ENCODE peak calls at places on chromosomes 7 and 10, in eight cellular contexts. D, Q, V, K, H, W, E and G are unnamed samples.
A peak's percentile ranks its signal among the peaks of the same experiment; 100 is the strongest.

GRCh38 chr10:24174014-24174413 is 34.9 kb upstream of the KIAA1217 start:
- DNase-seq in D (no peak), Q (no peak), V (no peak), K (no peak), H (no peak), W (no peak), E (no peak), G (no peak)

GRCh38 chr7:155962968-155963300 is 150.7 kb upstream of the SHH start:
- DNase-seq in D (no peak), Q (no peak), V (no peak), K (no peak), H (no peak), W (peak; percentile 4), E (no peak), G (no peak)

GRCh38 chr10:92290076-92290836 is 622 bp downstream of the CPEB3 start:
- DNase-seq in D (no peak), Q (peak; percentile 29), V (no peak), K (peak; percentile 50), H (peak; percentile 49), W (no peak), E (peak; percentile 66), G (peak; percentile 59)

GRCh38 chr10:100743626-100744135 is 1.7 kb upstream of the PAX2 start:
- DNase-seq in D (no peak), Q (peak; percentile 24), V (peak; percentile 85), K (peak; percentile 67), H (peak; percentile 55), W (peak; percentile 66), E (peak; percentile 44), G (no peak)

GRCh38 chr7:69871213-69871885 is 273.1 kb downstream of the AUTS2 start:
- DNase-seq in D (no peak), Q (no peak), V (peak; percentile 36), K (peak; percentile 91), H (peak; percentile 36), W (no peak), E (no peak), G (no peak)

GRCh38 chr7:158474488-158474887 is 113.1 kb downstream of the PTPRN2 start:
- DNase-seq in D (no peak), Q (no peak), V (no peak), K (no peak), H (no peak), W (no peak), E (no peak), G (no peak)

GRCh38 chr10:76558996-76559888 is 1078.4 kb downstream of the KCNMA1 start:
- DNase-seq in D (no peak), Q (no peak), V (no peak), K (peak; percentile 54), H (peak; percentile 70), W (no peak), E (no peak), G (no peak)

GRCh38 chr10:46539596-46540411 is 16.7 kb downstream of the GPRIN2 start:
- DNase-seq in D (peak; percentile 55), Q (no peak), V (no peak), K (no peak), H (peak; percentile 87), W (no peak), E (peak; percentile 46), G (peak; percentile 6)

GRCh38 chr7:5232485-5232837 is 42.4 kb downstream of the WIPI2 start:
- DNase-seq in D (no peak), Q (no peak), V (no peak), K (no peak), H (no peak), W (no peak), E (no peak), G (no peak)

GRCh38 chr10:13143761-13144160 is 17.6 kb upstream of the MCM10 start:
- DNase-seq in D (no peak), Q (no peak), V (no peak), K (no peak), H (no peak), W (no peak), E (no peak), G (no peak)

GRCh38 chr10:80484243-80484642 is 30.1 kb downstream of the TSPAN14 start:
- DNase-seq in D (no peak), Q (no peak), V (no peak), K (no peak), H (no peak), W (no peak), E (no peak), G (no peak)
- H3K4me3 ChIP-seq in D (no peak overlapping the region), Q (no peak overlapping the region), V (no peak overlapping the region), K (no peak overlapping the region), H (no peak overlapping the region), W (no peak overlapping the region), E (no peak overlapping the region), G (no peak overlapping the region)

GRCh38 chr7:125316451-125316850 is 386.8 kb upstream of the POT1 start:
- DNase-seq in D (no peak), Q (no peak), V (peak; percentile 32), K (no peak), H (no peak), W (no peak), E (peak; percentile 21), G (no peak)
- TF ChIP-seq CTCF in D (no peak), Q (no peak), V (no peak), K (no peak), H (no peak), W (no peak), E (no peak), G (no peak)

GRCh38 chr7:128737441-128737840 is 1.7 kb upstream of the CALU start:
- DNase-seq in D (no peak), Q (no peak), V (no peak), K (no peak), H (no peak), W (no peak), E (no peak), G (no peak)

GRCh38 chr7:128739990-128740682 is 977 bp downstream of the CALU start:
- DNase-seq in D (no peak), Q (no peak), V (no peak), K (no peak), H (no peak), W (no peak), E (peak; percentile 13), G (no peak)

GRCh38 chr7:128738570-128739047 is 550 bp upstream of the CALU start:
- DNase-seq in D (no peak), Q (peak; percentile 8), V (peak; percentile 18), K (peak; percentile 67), H (no peak), W (no peak), E (no peak), G (no peak)

GRCh38 chr7:128739048-128739962 is at the start of gene CALU:
- DNase-seq in D (peak; percentile 94), Q (peak; percentile 97), V (peak; percentile 100), K (peak; percentile 96), H (peak; percentile 97), W (peak; percentile 99), E (peak; percentile 98), G (peak; percentile 97)

GRCh38 chr7:128737867-128738390 is 1.2 kb upstream of the CALU start:
- DNase-seq in D (no peak), Q (no peak), V (no peak), K (peak; percentile 85), H (peak; percentile 85), W (no peak), E (peak; percentile 50), G (no peak)
- H3K4me3 ChIP-seq in D (no peak overlapping the region), Q (no peak overlapping the region), V (no peak overlapping the region), K (no peak overlapping the region), H (no peak overlapping the region), W (no peak overlapping the region), E (no peak overlapping the region), G (no peak overlapping the region)

GRCh38 chr7:146772581-146772980 is 656.0 kb downstream of the CNTNAP2 start:
- DNase-seq in D (no peak), Q (no peak), V (no peak), K (no peak), H (no peak), W (no peak), E (no peak), G (no peak)
- TF ChIP-seq CTCF in D (no peak), Q (no peak), V (peak; percentile 29), K (no peak), H (no peak), W (no peak), E (no peak), G (no peak)

GRCh38 chr7:90708841-90709317 is 112.8 kb downstream of the CDK14 start:
- DNase-seq in D (no peak), Q (no peak), V (no peak), K (peak; percentile 39), H (no peak), W (no peak), E (peak; percentile 23), G (no peak)
- H3K4me3 ChIP-seq in D (no peak overlapping the region), Q (no peak overlapping the region), V (no peak overlapping the region), K (no peak overlapping the region), H (no peak overlapping the region), W (no peak overlapping the region), E (no peak overlapping the region), G (no peak overlapping the region)